ENCODE peak calls at places on chromosomes 1 and 21, in nine cellular contexts. One of them, this sample, is unnamed.

GRCh38 chr1:207218512-207219352 is 102.7 kb upstream of the CD55 start:
- DNase-seq in BE2C: no peak
- DNase-seq in effector memory CD4-positive, alpha-beta T cell: no peak
- DNase-seq in pancreas: peak; percentile 21
- DNase-seq in MM.1S: no peak
- DNase-seq in spleen: no peak
- DNase-seq in cardiac muscle cell: no peak
- DNase-seq in breast epithelium: no peak
- DNase-seq in mucosa of descending colon: no peak
- DNase-seq in this sample: no peak

GRCh38 chr1:83545450-83545849 is 453.5 kb downstream of the TTLL7 start:
- DNase-seq in BE2C: peak; percentile 4
- DNase-seq in spleen: no peak
- DNase-seq in pancreas: no peak
- DNase-seq in effector memory CD4-positive, alpha-beta T cell: no peak
- DNase-seq in mucosa of descending colon: no peak
- DNase-seq in breast epithelium: no peak
- DNase-seq in MM.1S: no peak
- DNase-seq in cardiac muscle cell: no peak
- DNase-seq in this sample: no peak

GRCh38 chr1:178819123-178819522 is 51.8 kb downstream of the ANGPTL1 start:
- DNase-seq in MM.1S: no peak
- DNase-seq in cardiac muscle cell: no peak
- DNase-seq in breast epithelium: no peak
- DNase-seq in effector memory CD4-positive, alpha-beta T cell: no peak
- DNase-seq in spleen: no peak
- DNase-seq in mucosa of descending colon: no peak
- DNase-seq in BE2C: no peak
- DNase-seq in pancreas: no peak
- DNase-seq in this sample: no peak

GRCh38 chr1:31725134-31725533 is 21.3 kb upstream of the COL16A1 start:
- DNase-seq in effector memory CD4-positive, alpha-beta T cell: no peak
- DNase-seq in pancreas: no peak
- DNase-seq in breast epithelium: no peak
- DNase-seq in mucosa of descending colon: no peak
- DNase-seq in cardiac muscle cell: no peak
- DNase-seq in BE2C: no peak
- DNase-seq in MM.1S: no peak
- DNase-seq in spleen: no peak
- DNase-seq in this sample: no peak

GRCh38 chr1:189226779-189227178 is 1250.9 kb downstream of the BRINP3 start:
- DNase-seq in mucosa of descending colon: no peak
- DNase-seq in MM.1S: no peak
- DNase-seq in pancreas: no peak
- DNase-seq in BE2C: no peak
- DNase-seq in breast epithelium: no peak
- DNase-seq in effector memory CD4-positive, alpha-beta T cell: no peak
- DNase-seq in spleen: no peak
- DNase-seq in cardiac muscle cell: no peak
- DNase-seq in this sample: no peak

GRCh38 chr1:184890539-184890973 is 83.8 kb downstream of the NIBAN1 start:
- DNase-seq in BE2C: no peak
- DNase-seq in pancreas: peak; percentile 35
- DNase-seq in spleen: no peak
- DNase-seq in mucosa of descending colon: no peak
- DNase-seq in cardiac muscle cell: peak; percentile 9
- DNase-seq in effector memory CD4-positive, alpha-beta T cell: peak; percentile 54
- DNase-seq in breast epithelium: no peak
- DNase-seq in MM.1S: no peak
- DNase-seq in this sample: no peak

GRCh38 chr21:14675774-14676530 is 129.8 kb upstream of the SAMSN1 start:
- DNase-seq in mucosa of descending colon: no peak
- DNase-seq in breast epithelium: no peak
- DNase-seq in BE2C: no peak
- DNase-seq in pancreas: no peak
- DNase-seq in spleen: no peak
- DNase-seq in effector memory CD4-positive, alpha-beta T cell: no peak
- DNase-seq in cardiac muscle cell: no peak
- DNase-seq in MM.1S: peak; percentile 91
- DNase-seq in this sample: no peak

GRCh38 chr1:43525995-43526394 is 4.7 kb upstream of the PTPRF start:
- DNase-seq in effector memory CD4-positive, alpha-beta T cell: no peak
- DNase-seq in mucosa of descending colon: no peak
- DNase-seq in BE2C: no peak
- DNase-seq in cardiac muscle cell: no peak
- DNase-seq in MM.1S: no peak
- DNase-seq in pancreas: no peak
- DNase-seq in breast epithelium: no peak
- DNase-seq in spleen: peak; percentile 30
- DNase-seq in this sample: no peak

GRCh38 chr1:87449348-87449963 is 120.8 kb downstream of the LMO4 start:
- DNase-seq in mucosa of descending colon: peak; percentile 47
- DNase-seq in MM.1S: peak; percentile 87
- DNase-seq in pancreas: peak; percentile 72
- DNase-seq in BE2C: peak; percentile 71
- DNase-seq in cardiac muscle cell: peak; percentile 42
- DNase-seq in breast epithelium: peak; percentile 39
- DNase-seq in effector memory CD4-positive, alpha-beta T cell: no peak
- DNase-seq in spleen: no peak
- DNase-seq in this sample: peak; percentile 19

GRCh38 chr1:52444465-52444864 is 40.1 kb downstream of the PRPF38A start:
- DNase-seq in cardiac muscle cell: no peak
- DNase-seq in pancreas: no peak
- DNase-seq in BE2C: no peak
- DNase-seq in breast epithelium: no peak
- DNase-seq in mucosa of descending colon: no peak
- DNase-seq in spleen: no peak
- DNase-seq in MM.1S: no peak
- DNase-seq in effector memory CD4-positive, alpha-beta T cell: no peak
- DNase-seq in this sample: no peak

GRCh38 chr1:235736263-235736662 is 86.7 kb upstream of the GNG4 start:
- DNase-seq in effector memory CD4-positive, alpha-beta T cell: no peak
- DNase-seq in spleen: no peak
- DNase-seq in MM.1S: no peak
- DNase-seq in breast epithelium: no peak
- DNase-seq in pancreas: no peak
- DNase-seq in cardiac muscle cell: no peak
- DNase-seq in BE2C: no peak
- DNase-seq in mucosa of descending colon: no peak
- DNase-seq in this sample: no peak

GRCh38 chr1:9628541-9629444 is 22.7 kb upstream of the PIK3CD start:
- DNase-seq in mucosa of descending colon: peak; percentile 78
- DNase-seq in cardiac muscle cell: no peak
- DNase-seq in effector memory CD4-positive, alpha-beta T cell: peak; percentile 57
- DNase-seq in pancreas: no peak
- DNase-seq in spleen: peak; percentile 91
- DNase-seq in BE2C: no peak
- DNase-seq in MM.1S: no peak
- DNase-seq in breast epithelium: no peak
- DNase-seq in this sample: no peak

GRCh38 chr1:40824591-40825429 is 37.4 kb downstream of the CITED4 start:
- DNase-seq in breast epithelium: no peak
- DNase-seq in spleen: no peak
- DNase-seq in MM.1S: no peak
- DNase-seq in mucosa of descending colon: no peak
- DNase-seq in BE2C: no peak
- DNase-seq in pancreas: no peak
- DNase-seq in cardiac muscle cell: no peak
- DNase-seq in effector memory CD4-positive, alpha-beta T cell: no peak
- DNase-seq in this sample: no peak

GRCh38 chr1:98556521-98557158 is 104.9 kb upstream of the SNX7 start:
- DNase-seq in cardiac muscle cell: peak; percentile 31
- DNase-seq in effector memory CD4-positive, alpha-beta T cell: no peak
- DNase-seq in pancreas: no peak
- DNase-seq in BE2C: no peak
- DNase-seq in spleen: no peak
- DNase-seq in mucosa of descending colon: no peak
- DNase-seq in breast epithelium: no peak
- DNase-seq in MM.1S: no peak
- DNase-seq in this sample: no peak

GRCh38 chr1:51488372-51489050 is 30.6 kb downstream of the EPS15 start:
- DNase-seq in breast epithelium: no peak
- DNase-seq in effector memory CD4-positive, alpha-beta T cell: no peak
- DNase-seq in cardiac muscle cell: no peak
- DNase-seq in mucosa of descending colon: no peak
- DNase-seq in spleen: no peak
- DNase-seq in pancreas: no peak
- DNase-seq in BE2C: no peak
- DNase-seq in MM.1S: no peak
- DNase-seq in this sample: no peak

GRCh38 chr1:35448344-35448801 is 108.8 kb downstream of the KIAA0319L start:
- DNase-seq in effector memory CD4-positive, alpha-beta T cell: no peak
- DNase-seq in MM.1S: no peak
- DNase-seq in mucosa of descending colon: no peak
- DNase-seq in BE2C: no peak
- DNase-seq in spleen: no peak
- DNase-seq in pancreas: peak; percentile 78
- DNase-seq in breast epithelium: no peak
- DNase-seq in cardiac muscle cell: no peak
- DNase-seq in this sample: no peak
- H3K9me3 ChIP-seq in effector memory CD4-positive, alpha-beta T cell: no peaks in the 10 kb centered on the region
- H3K9me3 ChIP-seq in MM.1S: no peaks in the 10 kb centered on the region
- H3K9me3 ChIP-seq in mucosa of descending colon: no peaks in the 10 kb centered on the region
- H3K9me3 ChIP-seq in BE2C: no peaks in the 10 kb centered on the region
- H3K9me3 ChIP-seq in spleen: no peaks in the 10 kb centered on the region
- H3K9me3 ChIP-seq in pancreas: no peaks in the 10 kb centered on the region
- H3K9me3 ChIP-seq in breast epithelium: no peaks in the 10 kb centered on the region
- H3K9me3 ChIP-seq in cardiac muscle cell: no peaks in the 10 kb centered on the region
- H3K9me3 ChIP-seq in this sample: no peaks in the 10 kb centered on the region

GRCh38 chr21:28884976-28885852 is 107.5 kb downstream of the LTN1 start:
- DNase-seq in pancreas: peak; percentile 93
- DNase-seq in effector memory CD4-positive, alpha-beta T cell: peak; percentile 88
- DNase-seq in MM.1S: peak; percentile 91
- DNase-seq in cardiac muscle cell: peak; percentile 83
- DNase-seq in BE2C: peak; percentile 91
- DNase-seq in mucosa of descending colon: peak; percentile 95
- DNase-seq in breast epithelium: peak; percentile 72
- DNase-seq in spleen: peak; percentile 98
- DNase-seq in this sample: peak; percentile 59

GRCh38 chr21:28884481-28884880 is 108.2 kb downstream of the LTN1 start:
- DNase-seq in BE2C: no peak
- DNase-seq in cardiac muscle cell: no peak
- DNase-seq in breast epithelium: no peak
- DNase-seq in MM.1S: peak; percentile 32
- DNase-seq in spleen: no peak
- DNase-seq in pancreas: no peak
- DNase-seq in effector memory CD4-positive, alpha-beta T cell: no peak
- DNase-seq in mucosa of descending colon: no peak
- DNase-seq in this sample: no peak

GRCh38 chr21:28882345-28882744 is 110.3 kb downstream of the LTN1 start:
- DNase-seq in effector memory CD4-positive, alpha-beta T cell: no peak
- DNase-seq in spleen: no peak
- DNase-seq in cardiac muscle cell: no peak
- DNase-seq in MM.1S: no peak
- DNase-seq in BE2C: no peak
- DNase-seq in pancreas: no peak
- DNase-seq in breast epithelium: no peak
- DNase-seq in mucosa of descending colon: no peak
- DNase-seq in this sample: no peak

GRCh38 chr21:28883931-28884330 is 108.7 kb downstream of the LTN1 start:
- DNase-seq in mucosa of descending colon: no peak
- DNase-seq in cardiac muscle cell: no peak
- DNase-seq in pancreas: no peak
- DNase-seq in breast epithelium: no peak
- DNase-seq in BE2C: no peak
- DNase-seq in effector memory CD4-positive, alpha-beta T cell: no peak
- DNase-seq in spleen: no peak
- DNase-seq in MM.1S: no peak
- DNase-seq in this sample: no peak

GRCh38 chr21:28885853-28886177 is 106.9 kb downstream of the LTN1 start:
- DNase-seq in mucosa of descending colon: no peak
- DNase-seq in pancreas: no peak
- DNase-seq in breast epithelium: no peak
- DNase-seq in cardiac muscle cell: no peak
- DNase-seq in MM.1S: no peak
- DNase-seq in effector memory CD4-positive, alpha-beta T cell: no peak
- DNase-seq in BE2C: no peak
- DNase-seq in spleen: no peak
- DNase-seq in this sample: no peak
- H3K4me3 ChIP-seq in mucosa of descending colon: no peak overlapping the region
- H3K4me3 ChIP-seq in pancreas: no peak overlapping the region
- H3K4me3 ChIP-seq in breast epithelium: no peak overlapping the region
- H3K4me3 ChIP-seq in cardiac muscle cell: no peak overlapping the region
- H3K4me3 ChIP-seq in MM.1S: peak overlapping the region; percentile 84
- H3K4me3 ChIP-seq in effector memory CD4-positive, alpha-beta T cell: no peak overlapping the region
- H3K4me3 ChIP-seq in BE2C: no peak overlapping the region
- H3K4me3 ChIP-seq in spleen: no peak overlapping the region
- H3K4me3 ChIP-seq in this sample: no peak overlapping the region

DNA sequence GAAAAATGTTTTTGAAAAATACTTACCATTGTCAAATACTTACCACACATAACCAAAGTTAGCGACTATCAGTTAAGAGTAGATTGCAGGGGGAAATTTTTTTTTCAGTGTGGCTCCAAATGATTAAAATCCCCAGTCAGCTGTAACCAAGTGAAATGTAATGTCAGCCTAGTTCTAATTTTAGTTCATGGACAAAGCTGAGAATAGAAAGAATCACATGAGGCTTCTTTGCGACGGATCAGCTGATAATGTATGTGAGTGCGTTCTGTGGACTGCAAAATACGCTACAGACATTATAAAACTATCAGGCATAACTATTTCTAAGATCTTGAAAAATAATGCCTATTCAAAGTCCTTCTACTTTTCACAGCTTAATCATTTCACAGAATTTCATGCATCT is at the start of gene LRRC39:
- DNase-seq in effector memory CD4-positive, alpha-beta T cell: no peak
- DNase-seq in MM.1S: no peak
- DNase-seq in BE2C: no peak
- DNase-seq in spleen: no peak
- DNase-seq in breast epithelium: no peak
- DNase-seq in cardiac muscle cell: peak; percentile 53
- DNase-seq in pancreas: no peak
- DNase-seq in mucosa of descending colon: no peak
- DNase-seq in this sample: no peak
- H3K9me3 ChIP-seq in effector memory CD4-positive, alpha-beta T cell: no peaks in the 10 kb centered on the region
- H3K9me3 ChIP-seq in MM.1S: no peaks in the 10 kb centered on the region
- H3K9me3 ChIP-seq in BE2C: no peaks in the 10 kb centered on the region
- H3K9me3 ChIP-seq in spleen: no peaks in the 10 kb centered on the region
- H3K9me3 ChIP-seq in breast epithelium: no peaks in the 10 kb centered on the region
- H3K9me3 ChIP-seq in cardiac muscle cell: no peaks in the 10 kb centered on the region
- H3K9me3 ChIP-seq in pancreas: no peaks in the 10 kb centered on the region
- H3K9me3 ChIP-seq in mucosa of descending colon: no peaks in the 10 kb centered on the region
- H3K9me3 ChIP-seq in this sample: no peaks in the 10 kb centered on the region

DNA sequence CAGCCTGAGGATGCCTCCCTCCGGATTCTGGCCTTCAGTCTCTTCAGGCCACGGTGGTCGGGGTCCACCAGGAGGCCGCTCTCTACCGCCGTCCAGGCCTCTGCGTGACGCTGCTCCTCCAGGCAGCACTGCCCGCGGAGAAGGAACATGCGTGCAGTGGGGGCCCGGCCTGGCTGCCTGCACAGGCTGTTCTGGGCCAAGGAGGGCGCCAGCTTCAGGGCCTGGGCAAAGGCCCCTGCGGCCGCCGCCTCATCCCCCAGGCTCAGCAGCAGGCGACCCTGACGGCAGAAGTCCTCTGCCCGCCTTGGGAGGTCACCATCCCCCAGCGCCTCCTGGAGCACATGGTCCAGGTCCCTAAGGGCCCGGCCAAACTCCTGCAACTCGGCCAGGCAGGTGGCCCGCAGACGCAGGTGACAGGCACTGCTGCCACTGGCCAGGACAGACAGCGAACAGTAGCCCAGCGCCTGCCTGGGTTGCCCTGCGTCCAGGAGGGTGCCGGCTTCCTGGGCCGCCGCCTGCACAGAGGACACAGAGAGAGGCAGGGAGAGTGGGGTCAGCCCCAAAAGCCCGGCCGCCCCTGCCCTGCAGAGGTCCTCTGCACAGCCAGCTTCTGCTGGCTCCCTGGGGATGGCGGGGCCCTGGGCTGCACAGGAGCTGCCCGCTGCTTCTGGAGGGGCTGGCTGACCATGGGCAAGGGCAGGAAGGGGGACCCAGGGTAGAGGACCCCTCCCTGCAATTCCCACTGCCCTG is 8.7 kb upstream of the MMEL1 start:
- DNase-seq in BE2C: no peak
- DNase-seq in mucosa of descending colon: peak; percentile 53
- DNase-seq in effector memory CD4-positive, alpha-beta T cell: no peak
- DNase-seq in MM.1S: no peak
- DNase-seq in cardiac muscle cell: no peak
- DNase-seq in breast epithelium: no peak
- DNase-seq in spleen: peak; percentile 82
- DNase-seq in pancreas: no peak
- DNase-seq in this sample: no peak
- H3K4me3 ChIP-seq in BE2C: no peak overlapping the region
- H3K4me3 ChIP-seq in mucosa of descending colon: no peak overlapping the region
- H3K4me3 ChIP-seq in effector memory CD4-positive, alpha-beta T cell: peak overlapping the region; percentile 90
- H3K4me3 ChIP-seq in MM.1S: no peak overlapping the region
- H3K4me3 ChIP-seq in cardiac muscle cell: no peak overlapping the region
- H3K4me3 ChIP-seq in breast epithelium: no peak overlapping the region
- H3K4me3 ChIP-seq in spleen: peak overlapping the region; percentile 85
- H3K4me3 ChIP-seq in pancreas: no peak overlapping the region
- H3K4me3 ChIP-seq in this sample: peak overlapping the region; percentile 80

This sample was measured in esophagus squamous epithelium.